ENCODE peak calls at places on chromosomes 11 and 22, in six cellular contexts. H, W, I, T, X and K are unnamed samples.

GRCh38 chr11:99589771-99590170 is 569.0 kb downstream of the CNTN5 start:
- DNase-seq in H (no peak), W (peak; percentile 42), I (no peak), T (no peak), X (no peak), K (no peak)

GRCh38 chr22:20319041-20319744 is 667 bp downstream of the DGCR6L start:
- DNase-seq in H (no peak), W (peak; percentile 48), I (no peak), T (peak; percentile 83), X (no peak), K (peak; percentile 25)

GRCh38 chr11:114182471-114182968 is 113.7 kb upstream of the NNMT start:
- DNase-seq in H (peak; percentile 52), W (no peak), I (no peak), T (no peak), X (no peak), K (no peak)

GRCh38 chr11:96145163-96145585 is 197.8 kb downstream of the MAML2 start:
- DNase-seq in H (no peak), W (peak; percentile 52), I (no peak), T (no peak), X (no peak), K (peak; percentile 92)

GRCh38 chr11:59216654-59217640 is 4.2 kb upstream of the MPEG1 start:
- DNase-seq in H (no peak), W (peak; percentile 67), I (no peak), T (no peak), X (no peak), K (peak; percentile 44)

GRCh38 chr11:62431171-62431895 is 12.5 kb downstream of the SCGB1A1 start:
- DNase-seq in H (no peak), W (peak; percentile 89), I (no peak), T (no peak), X (no peak), K (peak; percentile 88)

GRCh38 chr11:79440451-79441158 is at the start of gene TENM4:
- DNase-seq in H (peak; percentile 76), W (peak; percentile 61), I (no peak), T (peak; percentile 89), X (no peak), K (peak; percentile 85)

GRCh38 chr11:109439684-109440083 is 17.7 kb downstream of the C11orf87 start:
- DNase-seq in H (no peak), W (no peak), I (no peak), T (no peak), X (no peak), K (no peak)

GRCh38 chr11:8234425-8234821 is 29.3 kb downstream of the LMO1 start:
- DNase-seq in H (no peak), W (no peak), I (no peak), T (no peak), X (no peak), K (peak; percentile 72)